ENCODE peak calls at places on chromosomes 3 and 15, in four cellular contexts. H is A549, T is K562, Q is H1. I is an unnamed sample.

GRCh38 chr3:115804722-115805121 is 181.4 kb downstream of the GAP43 start:
- DNase-seq in Q (no peak), T (no peak), H (peak), I (no peak)

GRCh38 chr3:69400688-69401087 is 14.8 kb upstream of the FRMD4B start:
- DNase-seq in T (no peak), H (no peak), Q (no peak), I (no peak)

GRCh38 chr3:60316121-60316783 is 935.0 kb downstream of the FHIT start:
- DNase-seq in H (no peak), Q (no peak), T (no peak), I (no peak)

GRCh38 chr3:52839892-52840545 is 5.2 kb upstream of the MUSTN1 start:
- DNase-seq in H (no peak), T (no peak), Q (no peak), I (no peak)

GRCh38 chr3:172520332-172520831 is 2.8 kb downstream of the TNFSF10 start:
- DNase-seq in Q (no peak), T (no peak), H (no peak), I (no peak)

GRCh38 chr3:120348065-120348980 is 831 bp downstream of the LRRC58 start:
- DNase-seq in Q (peak), H (no peak), T (no peak), I (peak)

GRCh38 chr3:76651784-76652183 is 388.1 kb upstream of the ROBO2 start:
- DNase-seq in T (no peak), H (no peak), Q (no peak), I (no peak)

GRCh38 chr3:74351213-74351612 is 263.2 kb downstream of the CNTN3 start:
- DNase-seq in Q (no peak), H (no peak), T (no peak), I (no peak)

GRCh38 chr15:31079519-31079918 is 22.0 kb downstream of the TRPM1 start:
- DNase-seq in T (no peak), Q (peak), H (no peak), I (no peak)

GRCh38 chr3:129663045-129663446 is 56.6 kb upstream of the PLXND1 start:
- DNase-seq in T (no peak), Q (peak), H (peak), I (no peak)

GRCh38 chr3:197354195-197355059 is 56.0 kb upstream of the DLG1 start:
- DNase-seq in H (no peak), Q (no peak), T (no peak), I (no peak)

GRCh38 chr15:39506146-39506545 is 74.7 kb upstream of the THBS1 start:
- DNase-seq in Q (no peak), H (no peak), T (no peak), I (no peak)

GRCh38 chr15:43190178-43190577 is 5.0 kb downstream of the CCNDBP1 start:
- DNase-seq in T (no peak), H (no peak), Q (no peak), I (no peak)

GRCh38 chr3:54882114-54882833 is 45.6 kb downstream of the LRTM1 start:
- DNase-seq in H (peak), Q (no peak), T (no peak), I (no peak)

GRCh38 chr3:57544181-57545125 is at the start of gene DNAH12:
- DNase-seq in T (peak), Q (peak), H (no peak), I (no peak)

GRCh38 chr3:43104039-43104438 is 1.8 kb downstream of the POMGNT2 start:
- DNase-seq in T (no peak), Q (no peak), H (no peak), I (no peak)

GRCh38 chr15:62600376-62600775 is 435.3 kb upstream of the C2CD4B start:
- DNase-seq in H (no peak), T (no peak), Q (no peak), I (no peak)

GRCh38 chr15:62598217-62598616 is 433.1 kb upstream of the C2CD4B start:
- DNase-seq in H (no peak), T (no peak), Q (no peak), I (no peak)

GRCh38 chr15:62605292-62605691 is 437.3 kb upstream of the TPM1 start:
- DNase-seq in H (no peak), Q (no peak), T (no peak), I (no peak)

GRCh38 chr15:62603757-62604156 is 438.7 kb upstream of the C2CD4B start:
- DNase-seq in Q (no peak), H (peak), T (no peak), I (no peak)

DNA sequence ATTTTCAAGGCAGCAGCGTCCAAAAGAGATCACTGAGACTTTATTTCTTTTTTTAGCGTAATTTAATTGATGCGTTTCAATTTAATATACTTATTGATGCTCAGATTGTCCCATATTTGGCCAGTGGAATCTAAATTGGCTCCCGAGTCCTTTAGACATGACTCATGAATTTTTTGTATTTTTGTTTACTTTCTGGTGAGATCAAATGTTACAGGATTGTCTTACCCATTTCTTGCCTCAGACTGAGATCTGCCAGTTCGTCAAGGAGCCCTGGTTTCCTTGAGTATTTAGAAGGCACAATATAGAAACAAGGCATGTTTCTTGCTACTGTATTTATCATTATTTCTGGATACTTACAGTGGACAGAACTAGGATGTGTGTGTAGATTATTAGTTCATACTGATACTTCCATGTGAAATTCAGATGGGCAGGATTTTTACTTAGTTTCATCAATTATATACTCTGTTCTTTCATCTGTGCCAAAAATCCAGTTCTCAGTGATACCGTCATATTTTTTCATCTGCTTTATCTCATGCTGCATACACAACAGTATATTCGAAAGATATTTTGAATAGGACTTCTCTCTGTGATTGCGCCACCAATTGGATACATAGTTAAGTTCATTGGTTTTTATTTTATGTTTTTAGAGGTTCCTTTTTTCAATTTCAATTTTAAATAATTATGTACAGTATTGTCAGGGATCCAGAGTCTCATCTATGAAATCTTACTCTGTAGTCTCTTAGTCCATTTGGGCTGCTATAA is 436.9 kb upstream of the C2CD4B start:
- DNase-seq in Q (no peak), H (peak), T (no peak), I (no peak)
- H3K4me3 ChIP-seq in Q (no peak), H (no peak), T (no peak), I (no peak)

DNA sequence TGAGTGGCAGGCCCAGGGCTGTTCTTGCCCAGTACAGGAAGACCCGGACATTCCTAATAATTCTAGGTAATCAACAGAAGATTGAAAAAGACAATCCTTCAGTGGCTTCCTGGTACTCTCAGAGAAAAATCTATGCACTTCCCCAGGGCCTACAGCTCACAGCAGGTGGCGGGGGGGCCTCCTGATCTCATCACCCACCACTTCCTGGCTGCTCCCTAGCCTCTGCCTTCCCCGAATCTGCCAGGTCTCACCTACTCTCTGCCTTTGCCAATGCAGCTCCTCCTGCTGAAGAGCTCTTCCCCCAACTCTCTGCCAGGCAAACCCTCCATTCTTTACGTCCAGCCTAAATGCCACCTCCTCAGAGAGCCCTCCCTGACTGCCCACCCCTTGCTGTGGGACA is 37.5 kb downstream of the EHD4 start:
- DNase-seq in T (no peak), H (no peak), Q (no peak), I (no peak)
- TF ChIP-seq POLR2A in T (no peak), H (no peak), Q (no peak), I (no peak)

GRCh38 chr3:187773233-187773962 is 28.1 kb upstream of the BCL6 start:
- DNase-seq in T (no peak), Q (no peak), H (no peak), I (peak)
- H3K4me3 ChIP-seq in T (no peak), Q (no peak), H (no peak), I (no peak)

GRCh38 chr15:51075364-51075763 is 19.3 kb downstream of the TNFAIP8L3 start:
- DNase-seq in T (no peak), H (no peak), Q (no peak), I (no peak)

GRCh38 chr15:51079226-51079625 is 15.5 kb downstream of the TNFAIP8L3 start:
- DNase-seq in T (no peak), Q (no peak), H (no peak), I (no peak)

GRCh38 chr15:51076142-51076897 is 18.4 kb downstream of the TNFAIP8L3 start:
- DNase-seq in T (peak), Q (no peak), H (no peak), I (no peak)

GRCh38 chr15:51076898-51077564 is 17.7 kb downstream of the TNFAIP8L3 start:
- DNase-seq in H (no peak), T (no peak), Q (no peak), I (peak)

DNA sequence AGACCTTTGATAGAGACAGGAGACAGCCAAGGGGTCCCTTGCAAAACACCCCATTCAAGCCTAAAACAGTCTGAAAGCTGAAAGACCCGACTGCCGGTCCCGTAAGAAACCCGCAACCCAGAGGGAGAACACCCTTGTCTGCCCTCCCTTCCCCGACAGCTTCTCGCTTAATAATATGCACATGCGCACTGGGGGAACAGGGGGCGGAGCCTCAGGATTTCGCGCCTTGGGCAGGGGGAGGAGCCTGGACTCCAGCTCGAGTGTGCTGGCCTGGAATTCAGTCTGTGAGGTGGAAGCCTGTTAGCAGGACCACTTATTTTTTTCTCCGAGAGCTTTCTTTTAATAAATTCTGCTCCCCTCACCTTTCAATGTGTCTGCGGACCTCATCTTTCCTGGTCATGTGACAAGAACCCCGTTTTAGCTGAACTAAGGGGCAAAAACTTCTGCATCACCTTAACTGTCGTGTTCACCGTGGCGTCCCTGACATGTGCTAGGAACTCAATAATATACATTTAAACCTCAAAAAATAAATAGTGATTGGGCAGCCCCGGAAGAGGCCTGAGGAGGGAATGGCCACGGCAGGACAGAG is 17.0 kb downstream of the TNFAIP8L3 start:
- DNase-seq in Q (peak), H (no peak), T (peak), I (peak)
- TF ChIP-seq POLR2A in Q (peak), H (no peak), T (no peak), I (peak)

GRCh38 chr3:99248913-99249312 is 347.4 kb upstream of the DCBLD2 start:
- DNase-seq in Q (no peak), T (no peak), H (no peak), I (no peak)

GRCh38 chr3:99250821-99251355 is 349.4 kb upstream of the DCBLD2 start:
- DNase-seq in H (no peak), Q (no peak), T (no peak), I (peak)

GRCh38 chr3:99248130-99248529 is 346.6 kb upstream of the DCBLD2 start:
- DNase-seq in H (no peak), Q (no peak), T (no peak), I (no peak)

GRCh38 chr3:99250272-99250671 is 348.8 kb upstream of the DCBLD2 start:
- DNase-seq in H (no peak), Q (no peak), T (no peak), I (no peak)

DNA sequence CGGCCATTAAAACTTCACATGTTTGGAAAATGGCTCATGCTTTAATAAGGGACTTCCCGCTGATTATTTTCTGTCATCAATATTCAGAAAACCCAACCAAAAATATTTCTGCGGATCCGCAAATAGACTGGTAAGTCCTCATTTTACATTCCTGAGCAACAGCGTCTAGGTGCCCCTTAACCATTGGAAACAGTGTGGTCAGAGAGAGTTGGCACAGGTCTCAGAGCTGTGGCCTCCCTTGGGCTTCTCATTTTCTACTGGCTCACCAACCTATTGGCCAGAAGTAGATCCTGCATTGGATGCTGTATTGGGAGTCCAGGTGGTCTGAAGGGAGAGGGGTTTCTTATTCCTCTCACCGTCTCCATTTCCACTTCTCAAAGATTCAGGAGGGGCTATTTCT is 348.1 kb upstream of the DCBLD2 start:
- DNase-seq in Q (no peak), H (no peak), T (no peak), I (no peak)
- H3K4me3 ChIP-seq in Q (no peak), H (no peak), T (no peak), I (no peak)

DNA sequence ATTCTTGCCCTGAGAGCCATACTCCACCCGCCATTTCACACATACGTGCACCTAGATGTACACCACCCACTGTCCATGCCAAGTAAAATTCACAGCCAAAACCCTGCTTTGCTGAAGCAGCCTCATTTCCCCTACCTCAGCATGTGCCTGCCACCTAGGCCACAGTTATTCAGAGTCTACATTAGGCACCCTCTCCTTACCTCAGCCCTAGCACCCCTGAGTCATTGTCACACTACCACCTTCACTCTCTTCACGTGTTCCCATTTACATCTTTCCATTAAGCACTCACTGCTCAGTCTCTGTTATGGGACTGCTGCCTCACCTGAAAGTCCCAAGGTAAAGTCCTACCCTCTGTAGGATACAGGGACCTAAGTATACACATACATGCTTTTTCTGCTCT is 70.0 kb downstream of the SETD5 start:
- DNase-seq in Q (no peak), T (no peak), H (no peak), I (no peak)
- TF ChIP-seq POLR2A in Q (no peak), T (peak), H (no peak), I (no peak)

GRCh38 chr3:143859465-143860203 is 11.4 kb upstream of the SLC9A9 start:
- DNase-seq in H (no peak), Q (no peak), T (no peak), I (no peak)
- H3K4me3 ChIP-seq in H (no peak), Q (no peak), T (no peak), I (no peak)

GRCh38 chr15:90265271-90266060 is at the start of gene NGRN:
- DNase-seq in Q (peak), H (peak), T (peak), I (peak)
- TF ChIP-seq POLR2A in Q (peak), H (peak), T (peak), I (peak)

GRCh38 chr3:194985031-194985578 is 285.9 kb downstream of the XXYLT1 start:
- DNase-seq in H (no peak), T (no peak), Q (peak), I (peak)
- H3K4me3 ChIP-seq in H (no peak), T (no peak), Q (no peak), I (peak)

I was measured in tibial nerve.